ENCODE peak calls at places on chromosomes 1 and 21, in four cellular contexts. R is GM12878, P is A549, U is HepG2. D is an unnamed sample.

GRCh38 chr1:233107130-233107529 is 156.7 kb downstream of the NTPCR start:
- ATAC-seq in R (no peak), U (no peak), P (peak; percentile 71), D (no peak)

GRCh38 chr1:58901008-58901407 is 117.2 kb upstream of the JUN start:
- ATAC-seq in P (no peak), U (no peak), R (no peak), D (no peak)

GRCh38 chr1:22089134-22089571 is 36.6 kb downstream of the CDC42 start:
- ATAC-seq in R (peak; percentile 75), U (no peak), P (no peak), D (no peak)

GRCh38 chr1:157137773-157138219 is 399 bp downstream of the ETV3 start:
- ATAC-seq in R (peak; percentile 26), U (peak; percentile 62), P (no peak), D (no peak)

GRCh38 chr1:116259665-116260064 is 113.4 kb upstream of the ATP1A1 start:
- ATAC-seq in R (peak; percentile 69), U (no peak), P (no peak), D (no peak)

GRCh38 chr1:99599678-99600175 is 46.2 kb upstream of the PALMD start:
- ATAC-seq in R (no peak), U (peak; percentile 80), P (peak; percentile 96), D (peak; percentile 66)

GRCh38 chr1:27106561-27107323 is 48.2 kb downstream of the SLC9A1 start:
- ATAC-seq in R (peak; percentile 67), U (no peak), P (no peak), D (no peak)

GRCh38 chr1:15584489-15585363 is at the start of gene AGMAT:
- ATAC-seq in R (peak; percentile 87), P (peak; percentile 90), U (peak; percentile 93), D (no peak)

DNA sequence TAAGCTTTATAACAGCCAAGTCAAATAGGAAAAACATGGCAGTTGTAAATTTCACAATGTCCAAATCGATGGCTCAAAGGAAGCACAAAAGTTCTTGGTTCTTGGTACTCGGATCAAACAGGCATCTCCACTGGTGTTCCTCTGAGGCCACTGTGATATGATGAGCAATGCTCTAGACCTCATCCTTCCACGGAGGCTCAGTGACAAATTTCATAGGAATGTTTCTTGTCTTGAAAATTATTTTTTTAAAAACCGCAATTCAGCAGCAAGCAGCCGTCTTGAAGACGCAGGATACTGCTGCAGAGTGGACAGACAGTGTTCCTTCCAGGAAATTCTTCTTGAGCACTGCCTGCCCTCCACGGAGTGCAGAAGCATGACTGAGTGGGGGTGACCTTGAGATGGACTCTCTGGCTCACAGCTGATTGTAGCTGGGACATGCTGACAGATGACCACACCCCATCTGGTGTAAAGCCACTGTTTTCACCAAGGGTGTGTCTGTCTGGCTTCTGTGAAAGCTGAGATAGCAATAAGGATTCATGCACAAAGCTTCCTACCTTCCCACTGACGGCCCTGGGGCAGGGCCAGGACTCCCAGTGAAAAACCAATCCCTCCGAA is 61.9 kb downstream of the TIAM1 start:
- ATAC-seq in P (no peak), U (no peak), R (no peak), D (peak; percentile 49)
- TF ChIP-seq EP300 in P (no peak), U (no peak), R (no peak), D (no peak)

GRCh38 chr1:207805841-207806421 is 54.1 kb downstream of the CD46 start:
- ATAC-seq in P (peak; percentile 93), U (no peak), R (no peak), D (peak; percentile 95)
- H3K27ac ChIP-seq in P (peak overlapping the region; percentile 78), U (no peak overlapping the region), R (no peak overlapping the region), D (peak overlapping the region; percentile 97)

GRCh38 chr21:19440792-19441494 is 1037.4 kb upstream of the TMPRSS15 start:
- ATAC-seq in P (no peak), U (no peak), R (peak; percentile 74), D (no peak)
- TF ChIP-seq EP300 in P (no peak), U (no peak), R (no peak), D (no peak)

GRCh38 chr1:82972841-82973553 is 1025.9 kb downstream of the TTLL7 start:
- ATAC-seq in P (no peak), R (no peak), U (no peak), D (no peak)
- H3K27ac ChIP-seq in P (no peak overlapping the region), R (no peak overlapping the region), U (no peak overlapping the region), D (no peak overlapping the region)

GRCh38 chr1:212860713-212861581 is 2.9 kb downstream of the FLVCR1 start:
- ATAC-seq in P (no peak), R (no peak), U (no peak), D (no peak)
- TF ChIP-seq EP300 in P (no peak), R (no peak), U (no peak), D (no peak)

GRCh38 chr1:205594846-205595245 is 37.0 kb downstream of the ELK4 start:
- ATAC-seq in U (no peak), R (peak; percentile 29), P (no peak), D (no peak)
- H3K27ac ChIP-seq in U (no peak overlapping the region), R (peak overlapping the region; percentile 71), P (no peak overlapping the region), D (no peak overlapping the region)